ENCODE peak calls at places on chromosomes 16 and 17, in seven cellular contexts. N, D, Y, F, U, M and J are unnamed samples.

GRCh38 chr17:66413564-66414520 is 111.4 kb downstream of the PRKCA start:
- DNase-seq in U (no peak), N (no peak), D (no peak), Y (no peak), F (no peak), M (no peak), J (no peak)

GRCh38 chr17:17628388-17629008 is 37.0 kb upstream of the PEMT start:
- DNase-seq in U (no peak), N (peak), M (no peak), D (peak), F (no peak), Y (no peak), J (no peak)

GRCh38 chr17:80991645-80992076 is at the start of gene CHMP6:
- DNase-seq in D (peak), N (peak), M (no peak), Y (peak), U (peak), F (peak), J (no peak)

GRCh38 chr17:77133087-77133633 is 7.6 kb upstream of the SEC14L1 start:
- DNase-seq in D (no peak), N (no peak), M (no peak), Y (no peak), F (no peak), U (no peak), J (no peak)

GRCh38 chr17:78923660-78924453 is 1.3 kb downstream of the TIMP2 start:
- DNase-seq in D (peak), F (no peak), Y (no peak), M (peak), N (peak), U (no peak), J (no peak)

GRCh38 chr17:46770818-46771600 is 47.5 kb downstream of the WNT3 start:
- DNase-seq in U (no peak), Y (peak), D (peak), F (peak), N (no peak), M (no peak), J (no peak)

GRCh38 chr16:13977177-13977576 is 57.2 kb downstream of the ERCC4 start:
- DNase-seq in Y (no peak), D (no peak), U (no peak), M (no peak), F (no peak), N (no peak), J (no peak)

GRCh38 chr16:87556941-87557459 is 45.3 kb upstream of the JPH3 start:
- DNase-seq in M (no peak), F (no peak), D (no peak), U (no peak), Y (no peak), N (no peak), J (no peak)

GRCh38 chr17:77422104-77422782 is 281.5 kb downstream of the SEC14L1 start:
- DNase-seq in Y (no peak), U (no peak), D (no peak), N (no peak), F (no peak), M (no peak), J (no peak)